ENCODE peak calls at places on chromosomes 11 and 22, in seven cellular contexts. O is sigmoid colon, T is GM23338, S is Caco-2, L is tibial nerve, U is psoas muscle, B is fibroblast of lung. G is an unnamed sample. For H3K4me1 and H3K36me3, the result is how much of the 10 kb centered on the place peaks cover.

GRCh38 chr11:78786086-78786485 is 211.4 kb upstream of the NARS2 start:
- DNase-seq in O (no peak), T (no peak), S (no peak), L (no peak), U (no peak), B (no peak), G (no peak)

GRCh38 chr11:60343094-60343704 is 16.1 kb downstream of the MS4A6E start:
- DNase-seq in O (no peak), T (peak), S (no peak), L (no peak), U (no peak), B (no peak), G (no peak)

GRCh38 chr22:49163258-49163959 is 664.3 kb downstream of the BRD1 start:
- DNase-seq in O (no peak), T (no peak), S (no peak), L (no peak), U (no peak), B (no peak), G (no peak)

GRCh38 chr11:107042748-107043147 is 24.5 kb upstream of the GUCY1A2 start:
- DNase-seq in O (no peak), T (no peak), S (no peak), L (no peak), U (no peak), B (peak), G (no peak)

GRCh38 chr22:27827586-27828213 is 26.1 kb upstream of the MN1 start:
- DNase-seq in O (peak), T (no peak), S (no peak), L (peak), U (no peak), B (no peak), G (no peak)

GRCh38 chr11:114790910-114791309 is 112.6 kb downstream of the NXPE2 start:
- DNase-seq in O (no peak), T (no peak), S (no peak), L (no peak), U (no peak), B (no peak), G (no peak)

GRCh38 chr11:64140101-64140500 is 25.8 kb downstream of the MACROD1 start:
- DNase-seq in O (no peak), T (no peak), S (no peak), L (no peak), U (no peak), B (no peak), G (no peak)

GRCh38 chr11:33861911-33862310 is 30.0 kb downstream of the LMO2 start:
- DNase-seq in O (no peak), T (no peak), S (no peak), L (no peak), U (no peak), B (no peak), G (no peak)

GRCh38 chr11:101996106-101996505 is 51.1 kb upstream of the CFAP300 start:
- DNase-seq in O (no peak), T (no peak), S (no peak), L (no peak), U (no peak), B (no peak), G (no peak)

GRCh38 chr11:73359930-73360742 is 16.1 kb upstream of the RELT start:
- DNase-seq in O (no peak), T (peak), S (peak), L (no peak), U (peak), B (peak), G (no peak)

GRCh38 chr22:33013531-33014162 is 44.5 kb downstream of the SYN3 start:
- DNase-seq in O (no peak), T (no peak), S (no peak), L (no peak), U (no peak), B (no peak), G (no peak)

GRCh38 chr11:75734491-75735180 is 17.0 kb downstream of the MOGAT2 start:
- DNase-seq in O (no peak), T (no peak), S (peak), L (no peak), U (no peak), B (no peak), G (no peak)

GRCh38 chr22:17969732-17970131 is 54.6 kb downstream of the MICAL3 start:
- DNase-seq in O (no peak), T (no peak), S (no peak), L (no peak), U (no peak), B (peak), G (no peak)

GRCh38 chr22:43085658-43086606 is 3.3 kb downstream of the TTLL1 start:
- DNase-seq in O (no peak), T (no peak), S (no peak), L (no peak), U (no peak), B (no peak), G (no peak)

GRCh38 chr11:86182976-86183584 is 61.5 kb upstream of the EED start:
- DNase-seq in O (no peak), T (no peak), S (no peak), L (no peak), U (no peak), B (peak), G (no peak)

GRCh38 chr22:25357056-25357455 is 137.6 kb downstream of the CRYBB2 start:
- DNase-seq in O (peak), T (no peak), S (no peak), L (no peak), U (no peak), B (no peak), G (peak)
- H3K4me1 ChIP-seq in O (under half), T (under half), S (under half), L (under half), U (under half), B (under half), G (under half)

DNA sequence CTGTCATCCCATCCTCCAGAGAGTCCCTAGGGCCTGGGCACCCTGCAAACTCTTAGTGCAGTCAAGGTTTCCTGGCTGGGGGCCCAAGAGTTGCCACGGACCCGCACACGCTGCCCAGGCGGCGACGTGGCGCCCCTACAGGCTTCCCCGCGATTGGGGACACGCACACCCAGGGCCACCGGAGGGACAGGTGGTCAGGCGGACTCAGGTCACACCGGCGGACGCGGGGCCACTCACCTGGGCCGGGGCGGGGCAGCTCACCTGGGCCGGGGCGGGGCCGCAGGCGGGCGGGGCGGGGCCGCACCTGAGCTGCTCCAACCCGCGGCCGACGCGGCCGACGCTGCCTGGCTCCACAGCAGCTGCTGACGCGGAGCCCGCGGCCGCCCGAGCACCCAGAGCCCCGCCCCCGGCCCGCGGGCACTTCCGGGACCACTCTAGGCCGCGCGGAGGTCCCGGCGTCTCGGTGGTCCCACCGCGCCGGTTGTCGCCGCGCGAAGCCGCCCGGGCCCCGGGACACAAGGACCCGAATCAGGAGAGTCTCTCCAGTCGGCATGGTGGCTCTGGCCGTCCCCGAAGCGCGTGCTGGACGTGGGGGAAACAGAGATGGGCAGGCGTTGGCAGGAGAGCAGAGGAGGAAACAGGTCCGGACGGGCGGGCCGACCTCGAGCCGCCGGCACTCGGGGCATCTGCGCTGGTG is at the start of gene ZNF70:
- DNase-seq in O (peak), T (peak), S (peak), L (peak), U (peak), B (peak), G (peak)
- TF ChIP-seq CTCF in O (no peak), T (no peak), S (peak), L (no peak), U (no peak), B (no peak), G (peak)

DNA sequence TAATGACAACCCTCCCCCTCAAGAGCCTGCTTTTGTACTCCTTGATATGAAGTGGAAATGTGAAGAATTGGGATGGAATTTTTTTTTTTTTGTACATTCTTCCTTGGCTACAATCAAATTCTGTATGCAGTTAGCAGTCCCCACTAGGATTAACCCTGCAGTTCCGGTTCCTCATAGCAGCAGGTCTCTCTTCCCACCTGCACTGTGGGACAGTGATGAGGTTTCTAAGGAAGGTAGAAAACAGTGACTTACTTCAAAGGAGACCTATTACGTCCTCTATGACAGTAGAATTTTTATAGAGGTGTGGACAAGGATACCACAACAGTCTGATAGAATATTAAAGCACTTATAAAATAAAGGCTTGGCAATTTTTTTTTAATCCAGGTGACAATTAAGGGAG is 46.3 kb upstream of the ALKBH3 start:
- DNase-seq in O (no peak), T (no peak), S (no peak), L (no peak), U (no peak), B (no peak), G (no peak)
- H3K36me3 ChIP-seq in O (under half), T (under half), S (under half), L (under half), U (under half), B (under half), G (under half)

GRCh38 chr11:119723952-119724325 is 5.1 kb downstream of the NECTIN1 start:
- DNase-seq in O (no peak), T (no peak), S (no peak), L (no peak), U (no peak), B (no peak), G (no peak)
- H3K4me1 ChIP-seq in O (under half), T (half or more), S (under half), L (under half), U (under half), B (under half), G (under half)

DNA sequence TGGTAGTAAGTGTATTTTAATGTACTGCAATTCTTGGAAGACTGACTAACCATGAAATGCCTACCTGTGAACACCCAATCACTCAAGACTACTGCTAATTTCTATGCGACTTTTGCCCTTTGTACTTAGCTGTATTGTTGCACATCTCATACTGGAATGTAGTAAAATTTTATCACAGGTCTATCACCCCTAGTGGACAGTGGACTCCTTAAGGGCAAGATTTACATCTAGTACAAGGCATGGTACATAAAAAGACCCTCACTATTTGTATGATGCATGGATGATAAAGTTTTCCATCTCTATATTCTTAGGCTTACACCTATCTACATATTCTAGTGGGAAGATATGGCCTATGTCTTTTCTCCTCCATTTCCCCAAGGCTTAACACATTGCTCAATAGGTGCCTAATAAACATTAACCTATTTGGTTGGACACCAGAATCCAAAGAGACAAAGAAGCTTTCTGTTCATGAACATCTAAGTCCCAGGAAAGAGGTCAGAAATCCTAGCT is 26.1 kb downstream of the SERGEF start:
- DNase-seq in O (no peak), T (no peak), S (no peak), L (no peak), U (no peak), B (no peak), G (no peak)
- TF ChIP-seq CTCF in O (no peak), T (no peak), S (peak), L (no peak), U (no peak), B (no peak), G (no peak)

DNA sequence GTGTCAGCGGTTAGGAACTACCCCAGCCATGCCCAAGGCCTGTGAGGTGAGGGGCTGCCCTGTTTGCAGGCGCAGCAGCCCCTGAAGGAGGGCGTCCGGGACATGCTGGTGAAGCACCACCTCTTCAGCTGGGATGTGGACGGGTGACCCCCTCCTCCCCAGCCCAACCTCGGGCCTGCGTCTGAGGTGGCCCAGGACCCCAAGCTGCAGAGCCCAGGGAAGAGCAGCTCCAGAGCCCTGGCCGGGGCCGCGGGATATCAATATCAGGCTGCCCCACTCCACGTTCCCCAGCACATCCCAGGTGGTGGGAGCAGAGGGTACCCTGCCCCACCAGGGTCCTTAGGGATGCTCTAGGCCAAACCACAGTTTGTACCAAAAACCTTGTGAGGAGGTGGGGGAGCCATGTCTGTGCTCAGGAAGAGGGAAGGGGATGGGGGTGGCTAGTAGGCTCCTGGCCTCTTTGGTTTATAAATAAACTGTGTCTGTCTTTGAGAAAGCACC is 39.3 kb downstream of the SGSM3 start:
- DNase-seq in O (no peak), T (no peak), S (no peak), L (no peak), U (no peak), B (no peak), G (no peak)
- H3K36me3 ChIP-seq in O (half or more), T (under half), S (under half), L (under half), U (half or more), B (under half), G (half or more)

GRCh38 chr11:92224394-92225205 is at the start of gene FAT3:
- DNase-seq in O (peak), T (peak), S (no peak), L (no peak), U (peak), B (peak), G (peak)
- H3K4me1 ChIP-seq in O (under half), T (half or more), S (under half), L (under half), U (under half), B (under half), G (under half)

GRCh38 chr11:116170526-116171120 is 602.2 kb downstream of the BUD13 start:
- DNase-seq in O (no peak), T (peak), S (no peak), L (no peak), U (no peak), B (no peak), G (no peak)
- TF ChIP-seq CTCF in O (no peak), T (peak), S (peak), L (no peak), U (no peak), B (no peak), G (peak)

GRCh38 chr11:8693555-8693954 is 11.0 kb downstream of the RPL27A start:
- DNase-seq in O (peak), T (no peak), S (no peak), L (no peak), U (no peak), B (no peak), G (no peak)
- H3K36me3 ChIP-seq in O (half or more), T (under half), S (under half), L (under half), U (half or more), B (under half), G (half or more)

GRCh38 chr11:69294621-69295078 is 695 bp downstream of the MYEOV start:
- DNase-seq in O (no peak), T (no peak), S (no peak), L (no peak), U (no peak), B (no peak), G (no peak)
- H3K4me1 ChIP-seq in O (under half), T (under half), S (under half), L (under half), U (under half), B (under half), G (under half)

G was measured in upper lobe of right lung.